ENCODE peak calls at places on chromosomes 6 and 20, in four cellular contexts. One of them, this sample, is unnamed.

GRCh38 chr6:133241901-133242760 is 974 bp downstream of the EYA4 start:
- DNase-seq in HepG2: no peak
- DNase-seq in GM12878: no peak
- DNase-seq in K562: no peak
- DNase-seq in this sample: peak; percentile 45

GRCh38 chr6:142945071-142945445 is at the start of gene HIVEP2:
- DNase-seq in GM12878: no peak
- DNase-seq in HepG2: peak; percentile 78
- DNase-seq in K562: peak; percentile 70
- DNase-seq in this sample: peak; percentile 84

GRCh38 chr6:157983439-157984119 is 1.9 kb downstream of the SYNJ2 start:
- DNase-seq in GM12878: no peak
- DNase-seq in K562: no peak
- DNase-seq in HepG2: no peak
- DNase-seq in this sample: no peak

GRCh38 chr20:45113865-45114264 is 1.1 kb downstream of the WFDC5 start:
- DNase-seq in HepG2: no peak
- DNase-seq in K562: no peak
- DNase-seq in GM12878: no peak
- DNase-seq in this sample: no peak

GRCh38 chr6:108742041-108742440 is 106.2 kb upstream of the ARMC2 start:
- DNase-seq in K562: no peak
- DNase-seq in GM12878: no peak
- DNase-seq in HepG2: no peak
- DNase-seq in this sample: no peak

GRCh38 chr6:133724726-133725125 is 164.2 kb upstream of the TCF21 start:
- DNase-seq in HepG2: no peak
- DNase-seq in K562: no peak
- DNase-seq in GM12878: no peak
- DNase-seq in this sample: no peak

GRCh38 chr6:148616811-148617210 is 130.0 kb upstream of the UST start:
- DNase-seq in GM12878: no peak
- DNase-seq in K562: no peak
- DNase-seq in HepG2: no peak
- DNase-seq in this sample: no peak

GRCh38 chr6:168923171-168923570 is 330.5 kb downstream of the THBS2 start:
- DNase-seq in K562: no peak
- DNase-seq in GM12878: no peak
- DNase-seq in HepG2: no peak
- DNase-seq in this sample: no peak

GRCh38 chr6:195861-196360 is 96.4 kb upstream of the DUSP22 start:
- DNase-seq in HepG2: no peak
- DNase-seq in GM12878: no peak
- DNase-seq in K562: no peak
- DNase-seq in this sample: no peak

GRCh38 chr20:1987826-1988225 is 6.0 kb downstream of the PDYN start:
- DNase-seq in GM12878: no peak
- DNase-seq in K562: no peak
- DNase-seq in HepG2: no peak
- DNase-seq in this sample: no peak

GRCh38 chr6:136846046-136846445 is 23.7 kb downstream of the PEX7 start:
- DNase-seq in GM12878: no peak
- DNase-seq in K562: peak; percentile 49
- DNase-seq in HepG2: peak; percentile 57
- DNase-seq in this sample: peak; percentile 19

GRCh38 chr6:94196891-94197290 is 777.5 kb upstream of the EPHA7 start:
- DNase-seq in GM12878: no peak
- DNase-seq in HepG2: no peak
- DNase-seq in K562: no peak
- DNase-seq in this sample: no peak

GRCh38 chr20:15862178-15862577 is 711.1 kb downstream of the KIF16B start:
- DNase-seq in GM12878: no peak
- DNase-seq in K562: no peak
- DNase-seq in HepG2: no peak
- DNase-seq in this sample: no peak

GRCh38 chr6:162572240-162572639 is 155.3 kb downstream of the PRKN start:
- DNase-seq in GM12878: no peak
- DNase-seq in HepG2: no peak
- DNase-seq in K562: no peak
- DNase-seq in this sample: no peak

GRCh38 chr6:19836799-19837510 is at the start of gene ID4:
- DNase-seq in HepG2: no peak
- DNase-seq in K562: no peak
- DNase-seq in GM12878: no peak
- DNase-seq in this sample: peak; percentile 97

GRCh38 chr6:15148356-15149058 is 97.4 kb upstream of the JARID2 start:
- DNase-seq in GM12878: no peak
- DNase-seq in K562: no peak
- DNase-seq in HepG2: peak; percentile 74
- DNase-seq in this sample: no peak

GRCh38 chr20:41664584-41664983 is 46.4 kb upstream of the CHD6 start:
- DNase-seq in GM12878: peak; percentile 59
- DNase-seq in K562: peak; percentile 72
- DNase-seq in HepG2: peak; percentile 22
- DNase-seq in this sample: no peak

GRCh38 chr6:22236626-22237414 is 60.0 kb downstream of the PRL start:
- DNase-seq in K562: no peak
- DNase-seq in HepG2: no peak
- DNase-seq in GM12878: no peak
- DNase-seq in this sample: no peak
- TF ChIP-seq TCF7 in K562: no peak
- TF ChIP-seq TCF7 in HepG2: no peak
- TF ChIP-seq TCF7 in GM12878: no peak
- TF ChIP-seq TCF7 in this sample: no peak

GRCh38 chr20:57399587-57400261 is 8.5 kb downstream of the RBM38 start:
- DNase-seq in GM12878: peak; percentile 71
- DNase-seq in K562: no peak
- DNase-seq in HepG2: no peak
- DNase-seq in this sample: no peak
- TF ChIP-seq ATF3 in GM12878: no peak
- TF ChIP-seq ATF3 in K562: no peak
- TF ChIP-seq ATF3 in HepG2: no peak
- TF ChIP-seq ATF3 in this sample: no peak

GRCh38 chr6:40933864-40934263 is 105.2 kb downstream of the UNC5CL start:
- DNase-seq in K562: no peak
- DNase-seq in GM12878: no peak
- DNase-seq in HepG2: no peak
- DNase-seq in this sample: no peak
- TF ChIP-seq TCF7 in K562: no peak
- TF ChIP-seq TCF7 in GM12878: no peak
- TF ChIP-seq TCF7 in HepG2: no peak
- TF ChIP-seq TCF7 in this sample: no peak

GRCh38 chr20:19771031-19771430 is 13.0 kb downstream of the RIN2 start:
- DNase-seq in GM12878: no peak
- DNase-seq in K562: no peak
- DNase-seq in HepG2: no peak
- DNase-seq in this sample: no peak

GRCh38 chr20:19777311-19777710 is 19.3 kb downstream of the RIN2 start:
- DNase-seq in GM12878: no peak
- DNase-seq in HepG2: no peak
- DNase-seq in K562: no peak
- DNase-seq in this sample: no peak

GRCh38 chr20:19775353-19776201 is 17.5 kb downstream of the RIN2 start:
- DNase-seq in K562: no peak
- DNase-seq in GM12878: no peak
- DNase-seq in HepG2: no peak
- DNase-seq in this sample: no peak

GRCh38 chr20:19773471-19773870 is 15.4 kb downstream of the RIN2 start:
- DNase-seq in HepG2: no peak
- DNase-seq in GM12878: no peak
- DNase-seq in K562: no peak
- DNase-seq in this sample: no peak

GRCh38 chr20:19774086-19774933 is 16.3 kb downstream of the RIN2 start:
- DNase-seq in HepG2: peak; percentile 72
- DNase-seq in GM12878: no peak
- DNase-seq in K562: no peak
- DNase-seq in this sample: no peak
- TF ChIP-seq ATF3 in HepG2: no peak
- TF ChIP-seq ATF3 in GM12878: no peak
- TF ChIP-seq ATF3 in K562: no peak
- TF ChIP-seq ATF3 in this sample: no peak

GRCh38 chr20:17972121-17972520 is 3.3 kb downstream of the MGME1 start:
- DNase-seq in K562: no peak
- DNase-seq in GM12878: no peak
- DNase-seq in HepG2: no peak
- DNase-seq in this sample: no peak
- TF ChIP-seq TCF7 in K562: no peak
- TF ChIP-seq TCF7 in GM12878: no peak
- TF ChIP-seq TCF7 in HepG2: no peak
- TF ChIP-seq TCF7 in this sample: no peak

DNA sequence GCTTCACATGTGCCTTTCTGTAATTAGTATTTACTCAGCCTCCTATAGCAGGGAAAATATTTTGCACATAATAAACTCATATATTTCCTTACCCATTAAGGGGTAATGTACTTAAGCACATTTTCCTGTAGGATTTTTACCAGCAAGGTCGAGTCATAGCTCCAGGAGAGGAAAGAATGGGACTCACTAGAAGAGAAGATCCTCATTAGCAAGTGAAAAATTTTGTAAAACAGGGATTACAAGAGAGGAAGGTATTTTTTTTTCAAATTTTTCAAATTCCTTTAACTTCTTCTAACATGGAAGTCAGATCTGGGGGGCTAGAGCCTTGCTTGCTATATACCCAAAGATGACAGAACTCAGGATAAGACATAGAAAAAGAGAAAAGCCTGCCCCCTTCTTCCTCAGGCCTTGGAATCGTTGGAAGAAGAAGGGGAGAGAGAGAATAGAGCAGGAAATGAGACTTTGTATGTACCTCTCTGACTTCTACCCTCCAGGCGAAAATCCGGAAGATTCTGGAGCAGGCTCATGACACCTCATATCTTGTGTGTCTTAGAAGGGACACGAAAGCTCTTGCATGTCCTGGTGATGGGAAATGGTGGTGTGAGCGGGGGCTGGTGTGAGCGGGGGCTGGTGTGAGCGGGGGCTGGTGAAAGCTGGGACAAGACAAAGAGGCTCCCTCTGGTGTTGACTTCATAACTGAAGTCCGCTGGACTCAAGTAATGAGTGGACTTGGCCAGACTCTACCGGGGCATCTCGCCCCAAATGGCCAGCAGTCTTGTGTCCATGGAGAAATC is 256.9 kb upstream of the PLCB4 start:
- DNase-seq in HepG2: no peak
- DNase-seq in K562: no peak
- DNase-seq in GM12878: no peak
- DNase-seq in this sample: no peak
- TF ChIP-seq ATF3 in HepG2: no peak
- TF ChIP-seq ATF3 in K562: no peak
- TF ChIP-seq ATF3 in GM12878: no peak
- TF ChIP-seq ATF3 in this sample: no peak

GRCh38 chr20:47487175-47487917 is 14.3 kb upstream of the NCOA3 start:
- DNase-seq in HepG2: no peak
- DNase-seq in K562: peak; percentile 50
- DNase-seq in GM12878: peak; percentile 99
- DNase-seq in this sample: no peak
- TF ChIP-seq TCF7 in HepG2: no peak
- TF ChIP-seq TCF7 in K562: no peak
- TF ChIP-seq TCF7 in GM12878: no peak
- TF ChIP-seq TCF7 in this sample: no peak

GRCh38 chr6:117558818-117559217 is 43.5 kb downstream of the GOPC start:
- DNase-seq in K562: no peak
- DNase-seq in HepG2: no peak
- DNase-seq in GM12878: no peak
- DNase-seq in this sample: no peak

GRCh38 chr6:117559299-117559698 is 43.0 kb downstream of the GOPC start:
- DNase-seq in K562: no peak
- DNase-seq in GM12878: no peak
- DNase-seq in HepG2: no peak
- DNase-seq in this sample: no peak

GRCh38 chr6:117555882-117556498 is 46.3 kb downstream of the GOPC start:
- DNase-seq in GM12878: no peak
- DNase-seq in K562: peak; percentile 30
- DNase-seq in HepG2: peak; percentile 27
- DNase-seq in this sample: peak; percentile 38

GRCh38 chr6:117555262-117555849 is 47.0 kb downstream of the GOPC start:
- DNase-seq in K562: no peak
- DNase-seq in HepG2: no peak
- DNase-seq in GM12878: no peak
- DNase-seq in this sample: no peak

GRCh38 chr6:117557951-117558350 is 44.4 kb downstream of the GOPC start:
- DNase-seq in K562: no peak
- DNase-seq in GM12878: no peak
- DNase-seq in HepG2: no peak
- DNase-seq in this sample: no peak
- TF ChIP-seq ATF3 in K562: no peak
- TF ChIP-seq ATF3 in GM12878: no peak
- TF ChIP-seq ATF3 in HepG2: no peak
- TF ChIP-seq ATF3 in this sample: no peak

GRCh38 chr20:8424010-8424409 is 291.9 kb downstream of the PLCB1 start:
- DNase-seq in HepG2: no peak
- DNase-seq in K562: no peak
- DNase-seq in GM12878: no peak
- DNase-seq in this sample: no peak
- TF ChIP-seq TCF7 in HepG2: no peak
- TF ChIP-seq TCF7 in K562: no peak
- TF ChIP-seq TCF7 in GM12878: no peak
- TF ChIP-seq TCF7 in this sample: no peak

DNA sequence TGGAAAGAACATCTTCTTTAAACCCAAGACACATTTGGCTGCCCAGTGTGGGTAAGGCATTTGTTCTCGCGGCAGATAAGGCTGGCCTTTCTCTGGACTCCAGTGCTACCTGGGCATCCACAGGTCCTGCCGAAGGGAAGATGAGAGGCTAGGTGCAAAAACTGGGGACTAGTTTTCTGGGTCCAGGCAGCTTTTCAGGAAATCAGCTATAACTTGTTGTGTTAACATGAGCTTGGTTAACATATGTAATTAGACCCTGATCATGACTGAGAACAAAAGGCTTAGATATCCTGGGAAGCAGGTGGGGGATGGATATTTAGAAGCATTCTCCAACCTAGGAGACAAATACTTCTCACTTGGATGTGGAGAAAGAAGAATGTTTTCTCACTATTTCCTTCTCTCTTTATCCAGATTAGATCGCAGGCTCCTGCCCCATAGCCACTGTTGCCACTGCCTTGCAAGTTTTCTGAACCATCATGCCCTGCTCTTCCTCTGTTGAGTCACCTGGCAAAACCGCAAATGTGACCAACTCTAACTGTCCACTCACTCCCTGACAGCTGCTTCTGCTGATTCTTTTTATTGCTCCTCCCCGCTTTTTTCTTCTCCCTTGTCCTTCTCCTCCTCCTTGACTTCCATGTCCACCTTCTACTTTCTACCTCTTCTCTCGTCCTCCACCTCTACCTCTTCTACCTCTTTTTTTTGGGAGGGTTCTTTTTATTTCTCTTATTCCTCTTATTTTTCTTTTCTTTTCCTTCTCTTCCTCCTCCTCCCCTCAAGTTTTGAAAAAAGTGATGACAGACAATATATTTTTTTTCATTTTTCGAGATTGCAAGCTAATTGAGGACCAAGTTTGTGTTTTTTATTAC is 258.1 kb downstream of the UTRN start:
- DNase-seq in GM12878: no peak
- DNase-seq in HepG2: no peak
- DNase-seq in K562: no peak
- DNase-seq in this sample: no peak
- TF ChIP-seq ATF3 in GM12878: no peak
- TF ChIP-seq ATF3 in HepG2: no peak
- TF ChIP-seq ATF3 in K562: peak; percentile 94
- TF ChIP-seq ATF3 in this sample: no peak